ENCODE peak calls at places on chromosomes 13 and 19, in seven cellular contexts. J, G, Q, C, K, I and E are unnamed samples.

GRCh38 chr13:23469901-23470525 is 36.5 kb upstream of the SACS start:
- DNase-seq in J (no peak), G (no peak), Q (no peak), C (no peak), K (no peak), I (peak), E (peak)

GRCh38 chr19:41584260-41584810 is 8.4 kb downstream of the CEACAM21 start:
- DNase-seq in J (no peak), G (no peak), Q (no peak), C (no peak), K (no peak), I (no peak), E (no peak)

GRCh38 chr19:46860846-46861690 is at the start of gene ARHGAP35:
- DNase-seq in J (no peak), G (no peak), Q (peak), C (peak), K (peak), I (peak), E (peak)

GRCh38 chr19:37877147-37877546 is 29.2 kb downstream of the WDR87 start:
- DNase-seq in J (no peak), G (no peak), Q (no peak), C (no peak), K (no peak), I (no peak), E (no peak)

GRCh38 chr19:8461891-8462290 is 17.1 kb downstream of the HNRNPM start:
- DNase-seq in J (no peak), G (no peak), Q (no peak), C (no peak), K (no peak), I (no peak), E (no peak)

GRCh38 chr19:21947775-21948174 is 63.0 kb downstream of the ZNF208 start:
- DNase-seq in J (no peak), G (no peak), Q (no peak), C (no peak), K (peak), I (no peak), E (no peak)

GRCh38 chr13:113140677-113141590 is 17.5 kb upstream of the PROZ start:
- DNase-seq in J (no peak), G (peak), Q (no peak), C (no peak), K (no peak), I (no peak), E (peak)

GRCh38 chr13:73983109-73983508 is 151.1 kb downstream of the KLF12 start:
- DNase-seq in J (no peak), G (no peak), Q (no peak), C (no peak), K (no peak), I (no peak), E (no peak)

GRCh38 chr19:4911786-4912672 is 2.7 kb downstream of the UHRF1 start:
- DNase-seq in J (peak), G (peak), Q (peak), C (peak), K (peak), I (peak), E (peak)